ENCODE peak calls at places on chromosomes 13 and 19, in ten cellular contexts. L, Z, A, K, W, Q, U, M, D and V are unnamed samples.

GRCh38 chr19:29499921-29500590 is 25.7 kb upstream of the VSTM2B start:
- DNase-seq in L (no peak), Z (no peak), A (no peak), K (no peak), W (no peak), Q (no peak), U (no peak), M (no peak), D (no peak), V (no peak)

GRCh38 chr13:99331881-99332293 is 24.7 kb upstream of the GPR183 start:
- DNase-seq in L (no peak), Z (no peak), A (no peak), K (no peak), W (no peak), Q (no peak), U (peak), M (no peak), D (no peak), V (no peak)

GRCh38 chr19:17796838-17797168 is 1.9 kb downstream of the B3GNT3 start:
- DNase-seq in L (no peak), Z (no peak), A (no peak), K (no peak), W (no peak), Q (no peak), U (no peak), M (no peak), D (no peak), V (no peak)

GRCh38 chr13:23561261-23561660 is 9.0 kb upstream of the TNFRSF19 start:
- DNase-seq in L (no peak), Z (no peak), A (no peak), K (no peak), W (no peak), Q (no peak), U (no peak), M (no peak), D (no peak), V (no peak)

GRCh38 chr13:110187501-110188161 is 119.3 kb downstream of the COL4A1 start:
- DNase-seq in L (no peak), Z (peak), A (no peak), K (no peak), W (peak), Q (no peak), U (peak), M (peak), D (no peak), V (peak)

GRCh38 chr19:40744554-40745401 is 5.5 kb downstream of the ACTMAP start:
- DNase-seq in L (no peak), Z (no peak), A (peak), K (peak), W (peak), Q (peak), U (no peak), M (no peak), D (no peak), V (no peak)

GRCh38 chr19:7397687-7398086 is 49.0 kb downstream of the ARHGEF18 start:
- DNase-seq in L (no peak), Z (no peak), A (no peak), K (no peak), W (peak), Q (no peak), U (peak), M (peak), D (no peak), V (no peak)

GRCh38 chr19:42528354-42529247 is at the start of gene CEACAM1:
- DNase-seq in L (peak), Z (peak), A (peak), K (peak), W (no peak), Q (no peak), U (no peak), M (no peak), D (no peak), V (no peak)

GRCh38 chr13:93480553-93481106 is 254.0 kb downstream of the GPC6 start:
- DNase-seq in L (no peak), Z (no peak), A (no peak), K (no peak), W (no peak), Q (no peak), U (no peak), M (no peak), D (no peak), V (no peak)

GRCh38 chr19:27971071-27971470 is 1241.9 kb downstream of the UQCRFS1 start:
- DNase-seq in L (no peak), Z (no peak), A (no peak), K (no peak), W (peak), Q (peak), U (peak), M (no peak), D (peak), V (no peak)

GRCh38 chr19:27975419-27976005 is 1237.4 kb downstream of the UQCRFS1 start:
- DNase-seq in L (no peak), Z (no peak), A (no peak), K (no peak), W (no peak), Q (no peak), U (no peak), M (no peak), D (no peak), V (no peak)

GRCh38 chr19:27972291-27973040 is 1240.5 kb downstream of the UQCRFS1 start:
- DNase-seq in L (no peak), Z (no peak), A (no peak), K (no peak), W (peak), Q (no peak), U (peak), M (peak), D (no peak), V (no peak)

GRCh38 chr19:27971869-27972268 is 1241.1 kb downstream of the UQCRFS1 start:
- DNase-seq in L (no peak), Z (no peak), A (no peak), K (no peak), W (no peak), Q (no peak), U (no peak), M (no peak), D (no peak), V (no peak)

GRCh38 chr19:27974082-27974513 is 1238.9 kb downstream of the UQCRFS1 start:
- DNase-seq in L (no peak), Z (no peak), A (no peak), K (no peak), W (peak), Q (peak), U (peak), M (peak), D (peak), V (no peak)
- TF ChIP-seq CTCF in L (peak), Z (peak), A (no peak), K (no peak), W (peak), Q (peak), U (no peak), M (peak), D (peak), V (no peak)

GRCh38 chr13:21344662-21345176 is 114.4 kb downstream of the ZDHHC20 start:
- DNase-seq in L (no peak), Z (no peak), A (no peak), K (peak), W (no peak), Q (no peak), U (no peak), M (no peak), D (no peak), V (no peak)
- TF ChIP-seq CTCF in L (no peak), Z (no peak), A (no peak), K (no peak), W (no peak), Q (no peak), U (no peak), M (no peak), D (no peak), V (no peak)

DNA sequence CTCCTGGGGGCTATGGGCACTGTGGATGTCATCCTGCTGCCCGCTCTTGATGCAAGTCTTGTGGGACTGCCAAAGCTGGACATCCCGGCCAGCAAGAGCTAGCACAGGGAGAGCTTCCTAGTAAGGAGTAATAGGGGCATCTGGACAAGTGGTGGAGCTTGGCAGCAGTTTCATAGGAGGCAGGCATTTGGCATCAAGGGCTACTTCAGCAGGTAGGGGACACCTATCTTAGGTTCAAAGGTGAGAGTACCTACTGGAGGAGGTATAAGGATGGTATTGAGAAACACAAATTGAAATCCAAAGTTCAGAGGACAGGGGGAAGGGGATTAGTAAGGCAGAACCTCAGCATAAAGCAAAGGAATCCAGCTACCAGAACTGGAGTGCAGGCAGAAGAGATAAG is 441.8 kb downstream of the OXGR1 start:
- DNase-seq in L (no peak), Z (no peak), A (no peak), K (no peak), W (no peak), Q (no peak), U (no peak), M (no peak), D (no peak), V (no peak)
- TF ChIP-seq CTCF in L (no peak), Z (no peak), A (no peak), K (no peak), W (no peak), Q (no peak), U (no peak), M (no peak), D (no peak), V (no peak)

DNA sequence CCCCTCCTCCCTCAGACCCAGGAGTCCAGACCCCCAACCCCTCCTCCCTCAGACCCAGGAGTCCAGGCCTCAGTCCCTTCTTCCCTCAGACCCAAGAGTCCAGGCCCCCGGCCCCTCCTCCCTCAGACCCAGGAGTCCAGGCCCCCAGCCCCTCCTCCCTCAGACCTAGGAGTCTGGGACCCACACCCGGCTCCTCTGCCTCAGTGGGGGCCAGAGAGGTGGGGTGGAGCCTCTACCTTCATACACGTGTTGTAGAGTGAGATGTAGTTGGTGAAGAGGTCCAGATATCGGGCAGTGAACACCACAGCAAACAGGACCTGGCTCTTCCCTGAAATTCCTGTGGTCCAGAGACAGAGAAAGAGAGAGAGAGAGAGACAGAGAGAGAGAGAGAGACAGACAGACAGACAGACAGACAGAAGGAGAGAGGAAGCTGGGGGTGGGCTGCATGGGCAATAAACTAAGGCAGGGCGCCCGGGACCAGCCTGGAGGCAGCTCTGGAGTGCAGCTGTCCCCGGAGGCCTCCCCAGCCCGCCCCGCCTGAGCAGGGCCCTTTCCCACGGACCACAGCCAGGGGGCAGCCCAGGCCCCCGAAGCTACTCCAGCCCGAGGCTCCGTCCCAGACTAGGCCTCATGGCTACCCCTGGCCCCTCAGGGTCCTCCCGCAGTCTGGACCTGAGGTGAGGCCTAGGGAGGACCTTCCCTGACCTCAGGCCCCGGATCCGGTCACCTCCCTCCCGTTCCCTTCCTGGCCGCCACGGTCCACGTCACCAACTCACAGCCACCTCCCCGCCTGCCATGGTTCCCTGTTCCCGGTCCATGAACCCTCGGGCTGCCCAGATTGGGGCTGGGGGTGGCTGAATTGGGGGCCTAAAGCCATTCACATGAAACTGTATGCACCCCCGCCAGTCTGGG is 907 bp downstream of the KDELR1 start:
- DNase-seq in L (peak), Z (peak), A (peak), K (peak), W (peak), Q (peak), U (peak), M (no peak), D (peak), V (no peak)
- TF ChIP-seq CTCF in L (peak), Z (peak), A (no peak), K (no peak), W (peak), Q (peak), U (peak), M (peak), D (peak), V (no peak)

GRCh38 chr13:73497430-73497829 is 438.6 kb downstream of the KLF5 start:
- DNase-seq in L (no peak), Z (no peak), A (no peak), K (no peak), W (no peak), Q (no peak), U (no peak), M (no peak), D (no peak), V (no peak)

GRCh38 chr13:73496711-73497110 is 437.9 kb downstream of the KLF5 start:
- DNase-seq in L (no peak), Z (no peak), A (no peak), K (no peak), W (no peak), Q (no peak), U (no peak), M (no peak), D (no peak), V (no peak)

GRCh38 chr13:73492811-73493210 is 434.0 kb downstream of the KLF5 start:
- DNase-seq in L (no peak), Z (no peak), A (no peak), K (no peak), W (no peak), Q (no peak), U (peak), M (no peak), D (no peak), V (no peak)
- TF ChIP-seq CTCF in L (no peak), Z (no peak), A (no peak), K (no peak), W (no peak), Q (no peak), U (no peak), M (no peak), D (no peak), V (no peak)

GRCh38 chr13:24764276-24764630 is 284 bp downstream of the RNF17 start:
- DNase-seq in L (no peak), Z (no peak), A (no peak), K (no peak), W (no peak), Q (no peak), U (no peak), M (no peak), D (no peak), V (no peak)
- TF ChIP-seq CTCF in L (no peak), Z (no peak), A (no peak), K (no peak), W (no peak), Q (no peak), U (no peak), M (no peak), D (no peak), V (no peak)

GRCh38 chr19:15399635-15400034 is 19.2 kb downstream of the AKAP8L start:
- DNase-seq in L (no peak), Z (no peak), A (peak), K (no peak), W (no peak), Q (no peak), U (no peak), M (no peak), D (no peak), V (no peak)

GRCh38 chr19:15399234-15399515 is 19.6 kb upstream of the AKAP8 start:
- DNase-seq in L (no peak), Z (no peak), A (no peak), K (no peak), W (no peak), Q (no peak), U (no peak), M (no peak), D (no peak), V (no peak)

GRCh38 chr19:15397236-15397635 is 17.6 kb upstream of the AKAP8 start:
- DNase-seq in L (no peak), Z (no peak), A (peak), K (no peak), W (no peak), Q (no peak), U (no peak), M (no peak), D (no peak), V (no peak)

GRCh38 chr19:15397782-15398181 is 18.2 kb upstream of the AKAP8 start:
- DNase-seq in L (no peak), Z (no peak), A (peak), K (no peak), W (no peak), Q (no peak), U (no peak), M (no peak), D (no peak), V (no peak)

GRCh38 chr19:15398501-15399233 is 19.1 kb upstream of the AKAP8 start:
- DNase-seq in L (no peak), Z (no peak), A (peak), K (no peak), W (no peak), Q (no peak), U (no peak), M (no peak), D (no peak), V (no peak)
- TF ChIP-seq CTCF in L (no peak), Z (no peak), A (no peak), K (no peak), W (no peak), Q (no peak), U (no peak), M (no peak), D (no peak), V (no peak)

GRCh38 chr19:56671613-56671994 is at the start of gene ZNF835:
- DNase-seq in L (no peak), Z (peak), A (peak), K (peak), W (no peak), Q (no peak), U (peak), M (peak), D (no peak), V (peak)

GRCh38 chr19:56668676-56669075 is 2.9 kb downstream of the ZNF835 start:
- DNase-seq in L (no peak), Z (no peak), A (peak), K (no peak), W (no peak), Q (no peak), U (no peak), M (no peak), D (no peak), V (no peak)

GRCh38 chr19:56670401-56670960 is 1.1 kb downstream of the ZNF835 start:
- DNase-seq in L (no peak), Z (no peak), A (peak), K (no peak), W (no peak), Q (no peak), U (no peak), M (no peak), D (no peak), V (no peak)

GRCh38 chr19:56667311-56667870 is 4.2 kb downstream of the ZNF835 start:
- DNase-seq in L (no peak), Z (no peak), A (peak), K (no peak), W (no peak), Q (no peak), U (no peak), M (no peak), D (no peak), V (no peak)

DNA sequence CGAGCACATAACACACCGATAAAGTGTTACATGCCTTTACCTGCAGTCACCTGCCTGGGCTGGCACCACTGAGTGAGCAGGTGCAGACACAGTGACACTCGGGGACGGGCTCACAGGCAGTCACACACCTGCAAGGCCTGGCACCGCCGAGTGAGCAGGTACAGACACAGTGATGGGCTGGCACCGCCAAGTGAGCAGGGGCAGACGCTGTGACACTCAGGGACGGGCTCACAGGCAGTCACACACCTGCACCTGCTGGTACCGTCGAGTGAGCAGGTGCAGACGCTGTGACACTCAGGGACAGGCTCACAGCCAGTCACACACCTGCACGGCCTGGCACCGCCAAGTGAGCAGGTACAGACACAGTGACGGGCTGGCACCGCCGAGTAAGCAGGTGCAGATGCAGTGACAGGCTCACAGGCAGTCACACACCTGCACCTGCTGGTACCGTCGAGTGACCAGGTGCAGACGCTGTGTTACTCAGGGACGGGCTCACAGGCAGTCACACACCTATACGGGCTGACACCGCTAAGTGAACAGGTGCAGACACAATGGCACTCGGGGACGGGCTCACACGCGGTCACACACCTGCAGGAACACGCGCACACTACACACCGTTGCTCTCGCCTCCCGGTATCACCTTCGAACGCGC is 470 bp downstream of the ZNF835 start:
- DNase-seq in L (no peak), Z (no peak), A (peak), K (no peak), W (no peak), Q (no peak), U (no peak), M (no peak), D (no peak), V (no peak)
- TF ChIP-seq CTCF in L (no peak), Z (no peak), A (no peak), K (no peak), W (no peak), Q (no peak), U (no peak), M (no peak), D (no peak), V (no peak)